ENCODE peak calls at places on chromosomes 3 and 15, in four cellular contexts. One of them, this sample, is unnamed.

GRCh38 chr3:161221881-161222600 is 930 bp downstream of the NMD3 start:
- DNase-seq in RWPE1: peak; percentile 26
- DNase-seq in ovary: no peak
- DNase-seq in endothelial cell: no peak
- DNase-seq in this sample: peak; percentile 36

GRCh38 chr3:69088033-69088432 is 3.3 kb downstream of the ARL6IP5 start:
- DNase-seq in RWPE1: peak; percentile 8
- DNase-seq in ovary: no peak
- DNase-seq in endothelial cell: no peak
- DNase-seq in this sample: peak; percentile 61

GRCh38 chr3:126005951-126006350 is 37.0 kb downstream of the ROPN1B start:
- DNase-seq in RWPE1: peak; percentile 38
- DNase-seq in ovary: no peak
- DNase-seq in endothelial cell: no peak
- DNase-seq in this sample: peak; percentile 15

GRCh38 chr3:192060160-192060783 is 599.3 kb downstream of the PYDC2 start:
- DNase-seq in RWPE1: no peak
- DNase-seq in ovary: no peak
- DNase-seq in endothelial cell: no peak
- DNase-seq in this sample: no peak

GRCh38 chr3:141052570-141053069 is 1.5 kb downstream of the SPSB4 start:
- DNase-seq in RWPE1: no peak
- DNase-seq in ovary: no peak
- DNase-seq in endothelial cell: peak; percentile 44
- DNase-seq in this sample: no peak

GRCh38 chr3:40582401-40583027 is 57.8 kb downstream of the ZNF621 start:
- DNase-seq in RWPE1: no peak
- DNase-seq in ovary: no peak
- DNase-seq in endothelial cell: no peak
- DNase-seq in this sample: no peak

GRCh38 chr15:62783303-62783957 is 259.1 kb upstream of the TPM1 start:
- DNase-seq in RWPE1: no peak
- DNase-seq in ovary: no peak
- DNase-seq in endothelial cell: no peak
- DNase-seq in this sample: peak; percentile 61

GRCh38 chr3:37700849-37701248 is 160.8 kb upstream of the CTDSPL start:
- DNase-seq in RWPE1: no peak
- DNase-seq in ovary: no peak
- DNase-seq in endothelial cell: no peak
- DNase-seq in this sample: peak; percentile 29

GRCh38 chr3:187679638-187680396 is 9.6 kb upstream of the SST start:
- DNase-seq in RWPE1: peak; percentile 70
- DNase-seq in ovary: peak; percentile 83
- DNase-seq in endothelial cell: peak; percentile 89
- DNase-seq in this sample: peak; percentile 78

GRCh38 chr15:60704129-60704528 is 225.2 kb upstream of the ICE2 start:
- DNase-seq in RWPE1: no peak
- DNase-seq in ovary: no peak
- DNase-seq in endothelial cell: no peak
- DNase-seq in this sample: no peak

GRCh38 chr3:52503788-52504424 is 8.8 kb downstream of the STAB1 start:
- DNase-seq in RWPE1: no peak
- DNase-seq in ovary: no peak
- DNase-seq in endothelial cell: no peak
- DNase-seq in this sample: no peak

GRCh38 chr3:52504977-52505376 is 9.8 kb downstream of the STAB1 start:
- DNase-seq in RWPE1: no peak
- DNase-seq in ovary: no peak
- DNase-seq in endothelial cell: no peak
- DNase-seq in this sample: no peak

GRCh38 chr3:52509753-52510328 is 14.7 kb downstream of the STAB1 start:
- DNase-seq in RWPE1: no peak
- DNase-seq in ovary: no peak
- DNase-seq in endothelial cell: no peak
- DNase-seq in this sample: no peak

GRCh38 chr3:52506266-52506966 is 11.3 kb downstream of the STAB1 start:
- DNase-seq in RWPE1: no peak
- DNase-seq in ovary: no peak
- DNase-seq in endothelial cell: no peak
- DNase-seq in this sample: no peak

DNA sequence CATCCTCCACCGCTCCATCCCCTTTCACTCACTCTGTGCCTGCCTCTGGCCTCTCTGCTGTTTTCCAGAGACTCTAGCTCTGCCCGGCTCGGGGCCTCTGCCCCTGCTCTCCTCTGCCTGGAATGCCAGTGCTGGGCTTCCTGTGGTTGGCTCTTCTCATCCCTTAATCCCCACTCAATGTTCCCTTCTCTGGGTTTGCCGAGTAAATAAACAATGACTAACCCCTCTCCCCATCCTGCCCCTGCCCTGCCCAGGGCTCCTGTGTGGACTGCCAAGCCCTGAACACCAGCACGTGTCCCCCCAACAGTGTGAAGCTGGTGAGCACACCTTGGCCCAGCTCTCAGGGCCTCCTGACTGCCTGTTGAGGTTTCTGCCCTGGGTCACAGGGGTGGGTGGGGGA is 12.2 kb downstream of the STAB1 start:
- DNase-seq in RWPE1: peak; percentile 69
- DNase-seq in ovary: no peak
- DNase-seq in endothelial cell: no peak
- DNase-seq in this sample: peak; percentile 79
- TF ChIP-seq CTCF in RWPE1: no peak
- TF ChIP-seq CTCF in ovary: no peak
- TF ChIP-seq CTCF in endothelial cell: no peak
- TF ChIP-seq CTCF in this sample: no peak

DNA sequence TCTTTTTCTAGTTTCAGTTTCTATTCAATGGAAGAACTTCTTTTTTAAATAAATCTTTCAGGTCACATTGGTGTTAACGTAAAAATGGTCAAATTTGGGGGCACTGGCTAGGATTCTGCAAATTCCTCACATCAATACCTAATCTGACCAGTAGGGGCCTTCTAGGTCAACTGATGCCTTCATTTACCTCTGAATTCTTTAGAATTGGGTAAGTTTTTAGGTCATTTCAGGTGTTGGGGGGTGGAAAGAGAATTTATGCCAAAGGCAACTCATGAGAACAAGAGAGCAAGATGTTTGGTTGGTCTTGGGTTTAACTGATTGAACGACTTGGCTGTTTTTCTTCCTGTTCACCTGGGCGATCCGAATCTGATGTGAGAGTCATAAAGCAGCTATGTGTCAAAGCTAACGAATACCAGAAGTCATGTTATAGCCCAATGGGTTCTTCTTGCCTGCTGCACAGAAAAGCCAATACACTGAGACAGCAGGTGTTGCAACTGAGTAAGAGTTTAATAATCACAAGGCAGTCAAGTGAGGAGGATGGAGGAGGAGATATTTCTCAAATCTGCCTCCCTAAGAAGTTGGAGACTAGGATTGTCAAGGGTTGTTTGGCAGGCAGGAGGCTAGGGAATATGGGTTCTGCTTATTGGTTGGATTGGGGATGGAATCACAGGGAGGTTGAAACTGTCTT is 15.3 kb downstream of the LRRC49 start:
- DNase-seq in RWPE1: no peak
- DNase-seq in ovary: no peak
- DNase-seq in endothelial cell: no peak
- DNase-seq in this sample: no peak
- TF ChIP-seq CTCF in RWPE1: peak; percentile 13
- TF ChIP-seq CTCF in ovary: no peak
- TF ChIP-seq CTCF in endothelial cell: peak; percentile 65
- TF ChIP-seq CTCF in this sample: peak; percentile 20

DNA sequence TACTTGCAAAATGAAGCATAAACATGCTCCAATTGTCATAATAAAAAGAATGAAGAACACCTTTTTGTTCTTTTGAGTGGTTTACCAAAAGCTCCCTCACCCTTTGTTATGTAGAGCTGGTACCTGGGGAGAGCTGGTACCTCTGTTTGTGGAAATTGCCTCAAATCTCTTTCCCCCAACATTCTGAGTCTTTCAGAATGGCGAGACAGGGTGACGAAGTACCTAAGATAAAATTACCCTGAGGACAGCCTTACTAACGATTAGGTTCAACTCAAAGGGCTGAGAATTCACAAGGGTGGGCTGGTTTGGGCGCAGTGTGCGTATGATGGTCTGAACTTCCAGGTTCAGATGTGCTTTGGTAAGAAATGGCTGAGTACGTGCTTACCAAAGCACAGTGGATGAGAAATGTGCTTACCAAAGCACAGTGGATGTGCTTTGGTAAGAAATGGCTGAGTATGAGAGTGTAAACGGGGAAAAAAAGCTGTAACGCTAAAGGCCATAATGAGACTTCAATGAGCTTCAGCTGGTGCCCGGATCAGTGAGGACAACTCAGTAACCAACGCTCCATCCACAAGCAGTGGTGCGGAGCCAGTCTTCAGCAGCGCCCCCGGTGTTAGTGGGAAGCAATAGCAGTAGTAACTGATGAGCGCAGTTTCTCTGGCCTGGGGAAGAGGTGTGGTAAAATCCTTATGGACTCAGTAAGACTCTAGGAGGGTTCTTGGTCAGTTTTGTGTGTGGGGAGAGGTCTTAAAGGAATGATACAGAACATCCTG is 72.3 kb upstream of the LRIG1 start:
- DNase-seq in RWPE1: no peak
- DNase-seq in ovary: no peak
- DNase-seq in endothelial cell: peak; percentile 66
- DNase-seq in this sample: no peak
- TF ChIP-seq CTCF in RWPE1: no peak
- TF ChIP-seq CTCF in ovary: no peak
- TF ChIP-seq CTCF in endothelial cell: peak; percentile 76
- TF ChIP-seq CTCF in this sample: no peak

GRCh38 chr3:32147509-32147908 is 41.1 kb downstream of the GPD1L start:
- DNase-seq in RWPE1: no peak
- DNase-seq in ovary: no peak
- DNase-seq in endothelial cell: no peak
- DNase-seq in this sample: peak; percentile 34

GRCh38 chr3:32146669-32147315 is 40.4 kb downstream of the GPD1L start:
- DNase-seq in RWPE1: no peak
- DNase-seq in ovary: no peak
- DNase-seq in endothelial cell: no peak
- DNase-seq in this sample: no peak

GRCh38 chr3:32148356-32148755 is 41.9 kb downstream of the GPD1L start:
- DNase-seq in RWPE1: no peak
- DNase-seq in ovary: no peak
- DNase-seq in endothelial cell: no peak
- DNase-seq in this sample: no peak

GRCh38 chr3:32143849-32144757 is 37.7 kb downstream of the GPD1L start:
- DNase-seq in RWPE1: peak; percentile 77
- DNase-seq in ovary: peak; percentile 36
- DNase-seq in endothelial cell: peak; percentile 67
- DNase-seq in this sample: peak; percentile 89

GRCh38 chr3:32147935-32148334 is 41.5 kb downstream of the GPD1L start:
- DNase-seq in RWPE1: no peak
- DNase-seq in ovary: no peak
- DNase-seq in endothelial cell: no peak
- DNase-seq in this sample: no peak
- TF ChIP-seq CTCF in RWPE1: no peak
- TF ChIP-seq CTCF in ovary: no peak
- TF ChIP-seq CTCF in endothelial cell: no peak
- TF ChIP-seq CTCF in this sample: no peak

GRCh38 chr3:162998205-162998604 is 1501.6 kb downstream of the OTOL1 start:
- DNase-seq in RWPE1: no peak
- DNase-seq in ovary: no peak
- DNase-seq in endothelial cell: no peak
- DNase-seq in this sample: no peak
- TF ChIP-seq CTCF in RWPE1: no peak
- TF ChIP-seq CTCF in ovary: no peak
- TF ChIP-seq CTCF in endothelial cell: no peak
- TF ChIP-seq CTCF in this sample: no peak

GRCh38 chr15:29692527-29692926 is 129.7 kb downstream of the TJP1 start:
- DNase-seq in RWPE1: no peak
- DNase-seq in ovary: no peak
- DNase-seq in endothelial cell: no peak
- DNase-seq in this sample: no peak
- TF ChIP-seq CTCF in RWPE1: no peak
- TF ChIP-seq CTCF in ovary: no peak
- TF ChIP-seq CTCF in endothelial cell: no peak
- TF ChIP-seq CTCF in this sample: no peak

DNA sequence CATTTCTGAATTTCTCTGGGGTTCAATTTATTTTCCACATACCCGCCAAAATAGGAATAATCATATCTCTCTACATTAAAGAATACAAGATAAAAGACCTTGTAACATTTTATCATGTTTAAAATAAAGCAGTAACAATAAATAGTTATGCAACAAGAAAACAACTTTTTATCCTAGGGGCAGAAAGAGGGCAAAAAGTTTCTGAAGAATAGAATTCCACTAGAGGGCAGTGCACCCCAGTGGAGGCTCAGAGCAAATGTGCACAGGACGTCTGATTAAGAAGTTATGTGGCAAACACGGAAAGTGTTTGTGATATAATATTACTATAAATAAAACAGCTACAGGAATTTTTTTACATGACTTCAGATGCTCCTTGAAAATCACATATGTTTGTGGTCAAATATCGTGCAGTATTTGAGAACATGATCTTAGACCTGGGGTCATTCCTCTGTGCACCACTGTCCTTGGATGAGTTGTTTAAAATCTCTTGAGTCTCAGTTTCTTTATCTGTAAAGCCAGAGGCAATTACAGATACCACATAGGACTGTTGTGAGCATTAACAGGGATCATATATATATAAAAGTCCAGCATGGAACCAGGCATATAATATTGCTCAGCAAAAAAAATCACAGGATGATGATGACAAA is 13.2 kb upstream of the PIK3R4 start:
- DNase-seq in RWPE1: peak; percentile 54
- DNase-seq in ovary: no peak
- DNase-seq in endothelial cell: peak; percentile 57
- DNase-seq in this sample: peak; percentile 71
- TF ChIP-seq CTCF in RWPE1: peak; percentile 84
- TF ChIP-seq CTCF in ovary: peak; percentile 35
- TF ChIP-seq CTCF in endothelial cell: peak; percentile 83
- TF ChIP-seq CTCF in this sample: peak; percentile 81